ENCODE peak calls at places on chromosomes 16 and 17, in ten cellular contexts. H is endothelial cell of umbilical vein, V is prostate gland, O is GM23338, T is HCT116, R is stomach, Y is transverse colon, W is H1, X is suprapubic skin, A is sigmoid colon. E is an unnamed sample.

GRCh38 chr17:64024781-64025731 is 4.6 kb upstream of the ICAM2 start:
- DNase-seq in H (peak), V (no peak), O (no peak), T (no peak), R (no peak), Y (no peak), W (no peak), X (peak), A (peak), E (no peak)

GRCh38 chr16:50635505-50636392 is 45.4 kb downstream of the SNX20 start:
- DNase-seq in H (no peak), V (no peak), O (peak), T (peak), R (no peak), Y (no peak), W (no peak), X (no peak), A (no peak), E (no peak)

GRCh38 chr17:61245706-61246135 is 153.9 kb upstream of the TBX2 start:
- DNase-seq in H (no peak), V (no peak), O (peak), T (no peak), R (no peak), Y (no peak), W (peak), X (no peak), A (no peak), E (no peak)

GRCh38 chr16:17194190-17194780 is 276.5 kb downstream of the XYLT1 start:
- DNase-seq in H (no peak), V (peak), O (peak), T (peak), R (peak), Y (peak), W (peak), X (no peak), A (peak), E (no peak)

GRCh38 chr17:79201119-79201518 is 126.5 kb downstream of the ENGASE start:
- DNase-seq in H (no peak), V (no peak), O (no peak), T (no peak), R (no peak), Y (no peak), W (no peak), X (no peak), A (no peak), E (no peak)

GRCh38 chr17:77025781-77026180 is 115.0 kb upstream of the SEC14L1 start:
- DNase-seq in H (no peak), V (no peak), O (no peak), T (no peak), R (no peak), Y (no peak), W (no peak), X (no peak), A (no peak), E (no peak)

GRCh38 chr16:86862596-86862995 is 284.2 kb downstream of the FOXL1 start:
- DNase-seq in H (peak), V (no peak), O (no peak), T (no peak), R (no peak), Y (no peak), W (no peak), X (no peak), A (no peak), E (no peak)

GRCh38 chr16:67459066-67459857 is 21.7 kb downstream of the ATP6V0D1 start:
- DNase-seq in H (peak), V (peak), O (no peak), T (no peak), R (peak), Y (peak), W (no peak), X (no peak), A (no peak), E (no peak)

GRCh38 chr16:57409065-57409464 is 4.5 kb downstream of the CCL17 start:
- DNase-seq in H (peak), V (no peak), O (no peak), T (no peak), R (no peak), Y (no peak), W (no peak), X (no peak), A (no peak), E (no peak)

GRCh38 chr17:17414316-17414937 is 62.4 kb upstream of the MED9 start:
- DNase-seq in H (no peak), V (no peak), O (no peak), T (no peak), R (no peak), Y (no peak), W (no peak), X (peak), A (peak), E (no peak)

DNA sequence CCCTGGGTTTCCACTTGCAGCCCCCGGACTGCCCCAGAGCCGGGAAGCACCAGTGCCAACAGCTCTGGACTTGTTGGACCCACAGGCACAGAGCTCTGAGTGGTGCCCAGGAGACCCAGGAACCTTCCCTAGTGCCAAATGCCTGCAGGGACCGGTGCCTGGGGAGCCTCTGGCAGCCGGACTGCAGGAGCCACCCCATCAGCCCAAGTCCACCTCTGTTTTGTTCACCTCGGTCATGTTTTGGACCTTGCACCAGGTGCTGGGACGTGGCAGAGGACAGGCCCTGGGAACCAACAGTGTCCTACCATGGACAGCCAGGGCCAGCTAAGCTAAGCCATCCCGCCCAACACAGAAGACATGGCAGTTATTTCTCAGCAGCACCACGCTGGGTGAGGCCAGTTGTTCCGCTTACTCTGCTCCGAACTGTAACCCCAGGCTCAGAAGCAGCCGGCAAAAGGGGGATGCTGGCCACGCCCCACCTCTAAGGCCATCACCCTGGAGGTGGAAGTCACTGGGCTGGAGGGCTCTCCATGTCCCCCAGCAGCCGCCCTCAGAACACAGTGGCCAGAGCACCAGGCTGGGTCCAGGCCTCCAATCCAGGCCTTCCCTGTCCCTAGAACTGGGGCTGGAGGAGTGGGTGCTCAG is 79.8 kb downstream of the AMFR start:
- DNase-seq in H (no peak), V (no peak), O (no peak), T (no peak), R (no peak), Y (no peak), W (no peak), X (no peak), A (no peak), E (no peak)
- H3K27ac ChIP-seq in H (no peak), V (no peak), O (no peak), T (no peak), R (no peak), Y (no peak), W (no peak), X (no peak), A (no peak), E (no peak)

GRCh38 chr16:81745704-81746558 is 33.2 kb upstream of the PLCG2 start:
- DNase-seq in H (peak), V (peak), O (peak), T (peak), R (peak), Y (peak), W (no peak), X (no peak), A (peak), E (no peak)
- TF ChIP-seq POLR2AphosphoS5 in H (peak), V (peak), O (peak), T (peak), R (no peak), Y (no peak), W (no peak), X (no peak), A (peak), E (no peak)

GRCh38 chr16:88983771-88984687 is 7.0 kb upstream of the CBFA2T3 start:
- DNase-seq in H (no peak), V (no peak), O (no peak), T (no peak), R (no peak), Y (no peak), W (no peak), X (no peak), A (no peak), E (no peak)
- H3K27ac ChIP-seq in H (no peak), V (no peak), O (no peak), T (no peak), R (no peak), Y (no peak), W (no peak), X (no peak), A (no peak), E (no peak)

GRCh38 chr17:3803308-3803640 is 2.3 kb upstream of the ITGAE start:
- DNase-seq in H (no peak), V (no peak), O (no peak), T (no peak), R (no peak), Y (no peak), W (no peak), X (no peak), A (no peak), E (no peak)

GRCh38 chr17:3801792-3802191 is 804 bp upstream of the ITGAE start:
- DNase-seq in H (no peak), V (no peak), O (no peak), T (no peak), R (no peak), Y (no peak), W (no peak), X (no peak), A (no peak), E (no peak)

GRCh38 chr17:3804503-3804931 is 3.5 kb upstream of the ITGAE start:
- DNase-seq in H (no peak), V (no peak), O (no peak), T (no peak), R (no peak), Y (no peak), W (no peak), X (no peak), A (no peak), E (no peak)

GRCh38 chr17:3801043-3801746 is at the start of gene ITGAE:
- DNase-seq in H (no peak), V (no peak), O (no peak), T (no peak), R (no peak), Y (no peak), W (no peak), X (no peak), A (no peak), E (no peak)

DNA sequence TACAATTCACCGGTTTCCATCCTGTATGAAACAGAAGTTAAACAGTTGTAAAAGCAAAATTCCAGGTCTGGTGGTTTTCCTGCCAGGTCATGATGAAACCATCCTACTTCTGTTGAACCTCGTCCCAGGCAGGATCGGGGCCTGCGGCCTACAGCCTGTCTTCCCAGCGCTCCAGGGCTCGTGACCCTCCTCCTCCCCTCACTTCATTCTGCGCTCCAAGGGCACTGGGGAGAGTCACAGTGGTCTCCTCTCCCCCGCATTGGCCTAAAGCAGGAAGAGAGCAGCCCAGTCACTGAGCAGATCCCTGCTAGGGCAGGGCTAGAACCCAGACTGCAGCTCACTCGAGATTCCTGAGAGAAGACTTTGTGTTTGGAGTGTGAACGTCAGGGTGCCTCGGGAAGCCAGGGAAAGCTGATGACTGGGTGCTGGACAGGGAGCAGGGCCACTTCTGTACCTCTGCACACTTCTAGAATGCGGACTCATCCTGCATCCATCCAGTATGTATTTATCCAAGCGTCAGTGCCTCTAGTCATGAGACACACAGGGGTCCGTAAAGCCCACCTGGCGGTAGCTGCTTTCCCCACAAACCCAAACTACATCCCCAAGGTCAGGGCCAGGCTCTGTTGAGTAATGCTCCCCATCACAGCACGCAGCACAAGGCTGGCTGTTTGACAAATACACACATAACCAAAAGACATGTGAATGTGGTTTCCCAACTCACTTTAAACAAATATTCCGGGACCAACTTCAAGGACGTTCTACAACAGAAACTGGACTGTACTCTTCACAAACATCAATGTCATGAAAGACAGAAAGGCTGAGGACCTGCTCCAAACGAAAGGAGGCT is 1.7 kb upstream of the ITGAE start:
- DNase-seq in H (no peak), V (peak), O (no peak), T (no peak), R (no peak), Y (peak), W (no peak), X (no peak), A (peak), E (no peak)
- TF ChIP-seq POLR2AphosphoS5 in H (no peak), V (peak), O (no peak), T (no peak), R (peak), Y (peak), W (no peak), X (no peak), A (peak), E (no peak)

GRCh38 chr17:72635034-72635654 is 457.3 kb downstream of the SLC39A11 start:
- DNase-seq in H (no peak), V (no peak), O (no peak), T (no peak), R (no peak), Y (peak), W (no peak), X (no peak), A (no peak), E (no peak)

GRCh38 chr17:72632026-72632684 is 460.3 kb downstream of the SLC39A11 start:
- DNase-seq in H (no peak), V (no peak), O (no peak), T (no peak), R (peak), Y (peak), W (no peak), X (no peak), A (no peak), E (no peak)

GRCh38 chr17:72634621-72635020 is 457.9 kb downstream of the SLC39A11 start:
- DNase-seq in H (no peak), V (peak), O (no peak), T (no peak), R (peak), Y (peak), W (no peak), X (no peak), A (no peak), E (no peak)

DNA sequence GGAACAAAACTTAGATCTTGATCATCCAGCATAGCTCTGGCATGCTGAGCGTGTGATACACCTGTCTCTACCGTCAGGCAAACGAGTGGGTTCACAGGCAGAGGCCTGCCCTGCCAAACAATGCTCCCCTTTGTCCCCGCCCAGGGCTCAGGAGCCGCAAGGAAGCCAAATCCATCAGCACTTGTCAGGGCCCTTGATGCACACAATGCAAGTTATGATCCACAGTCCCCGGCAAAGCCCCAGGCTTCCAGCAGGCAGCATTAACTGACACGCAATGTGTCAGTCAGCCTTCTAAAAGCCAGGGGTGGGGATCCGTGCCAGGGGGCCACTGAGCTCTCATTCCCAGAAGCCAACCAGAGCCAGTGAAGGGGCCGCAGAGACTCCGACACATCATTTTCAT is 460.9 kb downstream of the SLC39A11 start:
- DNase-seq in H (no peak), V (no peak), O (no peak), T (no peak), R (no peak), Y (no peak), W (no peak), X (no peak), A (no peak), E (no peak)
- H3K27ac ChIP-seq in H (no peak), V (no peak), O (no peak), T (no peak), R (no peak), Y (peak), W (no peak), X (peak), A (no peak), E (no peak)

GRCh38 chr17:40068917-40069750 is 6.4 kb downstream of the THRA start:
- DNase-seq in H (peak), V (peak), O (peak), T (no peak), R (peak), Y (peak), W (no peak), X (peak), A (peak), E (peak)
- TF ChIP-seq POLR2AphosphoS5 in H (no peak), V (peak), O (no peak), T (no peak), R (peak), Y (peak), W (no peak), X (no peak), A (peak), E (peak)

DNA sequence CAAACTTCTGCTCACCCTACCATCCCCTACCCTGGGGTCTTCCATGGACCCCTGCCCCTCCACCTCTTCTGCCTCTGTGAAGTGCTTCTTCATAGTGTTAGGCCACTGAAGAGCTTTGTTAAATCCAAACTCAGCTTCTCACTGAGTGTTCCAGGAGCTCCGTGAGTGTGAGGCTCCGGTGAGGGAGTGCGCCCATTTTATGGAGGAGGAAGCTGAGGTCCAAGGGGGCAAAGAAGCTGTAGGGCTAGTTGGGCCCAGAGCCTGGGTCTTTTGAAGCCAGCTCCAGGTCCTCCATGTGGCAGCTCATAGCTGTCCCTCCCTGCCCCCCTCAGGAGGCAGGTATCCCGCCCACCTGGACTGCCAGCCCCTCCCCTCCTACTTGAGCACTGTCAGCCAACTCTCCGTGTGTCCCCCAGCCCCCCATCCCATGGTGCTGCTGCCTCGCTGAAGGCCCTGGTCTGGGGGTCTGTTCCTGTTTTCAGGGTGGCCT is 6.0 kb downstream of the FMNL1 start:
- DNase-seq in H (no peak), V (no peak), O (no peak), T (no peak), R (no peak), Y (no peak), W (no peak), X (no peak), A (no peak), E (no peak)
- H3K27ac ChIP-seq in H (no peak), V (peak), O (no peak), T (peak), R (peak), Y (peak), W (no peak), X (peak), A (peak), E (no peak)